ENCODE peak calls at places on chromosomes 7 and 10, in nine cellular contexts. One of them, this sample, is unnamed. For H3K9me3, the result is how much of the 10 kb centered on the place peaks cover.

GRCh38 chr7:121557034-121557892 is 161.2 kb upstream of the FAM3C start:
- DNase-seq in upper lobe of right lung: no peak
- DNase-seq in CD4-positive, alpha-beta memory T cell: no peak
- DNase-seq in HCT116: no peak
- DNase-seq in uterus: no peak
- DNase-seq in adrenal gland: no peak
- DNase-seq in hepatocyte: no peak
- DNase-seq in heart right ventricle: no peak
- DNase-seq in AG04450: no peak
- DNase-seq in this sample: no peak

GRCh38 chr10:103111031-103111917 is 81.8 kb downstream of the NT5C2 start:
- DNase-seq in upper lobe of right lung: no peak
- DNase-seq in adrenal gland: no peak
- DNase-seq in uterus: no peak
- DNase-seq in hepatocyte: no peak
- DNase-seq in heart right ventricle: no peak
- DNase-seq in CD4-positive, alpha-beta memory T cell: no peak
- DNase-seq in AG04450: no peak
- DNase-seq in HCT116: no peak
- DNase-seq in this sample: peak

GRCh38 chr7:95687759-95688343 is 84.5 kb upstream of the DYNC1I1 start:
- DNase-seq in upper lobe of right lung: no peak
- DNase-seq in CD4-positive, alpha-beta memory T cell: no peak
- DNase-seq in uterus: no peak
- DNase-seq in AG04450: no peak
- DNase-seq in heart right ventricle: no peak
- DNase-seq in HCT116: peak
- DNase-seq in hepatocyte: peak
- DNase-seq in adrenal gland: no peak
- DNase-seq in this sample: peak

GRCh38 chr10:79098061-79098460 is 29.3 kb downstream of the ZMIZ1 start:
- DNase-seq in adrenal gland: no peak
- DNase-seq in CD4-positive, alpha-beta memory T cell: no peak
- DNase-seq in HCT116: no peak
- DNase-seq in upper lobe of right lung: no peak
- DNase-seq in heart right ventricle: no peak
- DNase-seq in hepatocyte: no peak
- DNase-seq in uterus: no peak
- DNase-seq in AG04450: no peak
- DNase-seq in this sample: no peak

GRCh38 chr7:3087243-3087642 is 43.6 kb upstream of the CARD11 start:
- DNase-seq in hepatocyte: peak
- DNase-seq in adrenal gland: no peak
- DNase-seq in HCT116: no peak
- DNase-seq in heart right ventricle: no peak
- DNase-seq in AG04450: peak
- DNase-seq in upper lobe of right lung: no peak
- DNase-seq in CD4-positive, alpha-beta memory T cell: no peak
- DNase-seq in uterus: no peak
- DNase-seq in this sample: no peak

GRCh38 chr10:10644317-10645111 is 373.2 kb upstream of the CELF2 start:
- DNase-seq in adrenal gland: no peak
- DNase-seq in heart right ventricle: no peak
- DNase-seq in uterus: no peak
- DNase-seq in HCT116: no peak
- DNase-seq in CD4-positive, alpha-beta memory T cell: no peak
- DNase-seq in upper lobe of right lung: no peak
- DNase-seq in hepatocyte: no peak
- DNase-seq in AG04450: no peak
- DNase-seq in this sample: peak

GRCh38 chr10:58531084-58531695 is 18.5 kb downstream of the BICC1 start:
- DNase-seq in hepatocyte: peak
- DNase-seq in adrenal gland: peak
- DNase-seq in CD4-positive, alpha-beta memory T cell: peak
- DNase-seq in heart right ventricle: no peak
- DNase-seq in HCT116: peak
- DNase-seq in upper lobe of right lung: no peak
- DNase-seq in uterus: no peak
- DNase-seq in AG04450: no peak
- DNase-seq in this sample: peak

GRCh38 chr7:33640732-33641131 is 264.6 kb upstream of the BMPER start:
- DNase-seq in adrenal gland: no peak
- DNase-seq in AG04450: no peak
- DNase-seq in CD4-positive, alpha-beta memory T cell: no peak
- DNase-seq in heart right ventricle: no peak
- DNase-seq in hepatocyte: no peak
- DNase-seq in upper lobe of right lung: no peak
- DNase-seq in HCT116: no peak
- DNase-seq in uterus: no peak
- DNase-seq in this sample: no peak

GRCh38 chr10:61592581-61592980 is 70.1 kb upstream of the CABCOCO1 start:
- DNase-seq in upper lobe of right lung: no peak
- DNase-seq in AG04450: no peak
- DNase-seq in hepatocyte: peak
- DNase-seq in heart right ventricle: no peak
- DNase-seq in HCT116: peak
- DNase-seq in uterus: no peak
- DNase-seq in CD4-positive, alpha-beta memory T cell: no peak
- DNase-seq in adrenal gland: peak
- DNase-seq in this sample: peak

GRCh38 chr10:31353574-31353973 is 34.6 kb downstream of the ZEB1 start:
- DNase-seq in HCT116: peak
- DNase-seq in heart right ventricle: no peak
- DNase-seq in uterus: no peak
- DNase-seq in upper lobe of right lung: no peak
- DNase-seq in adrenal gland: no peak
- DNase-seq in CD4-positive, alpha-beta memory T cell: peak
- DNase-seq in AG04450: no peak
- DNase-seq in hepatocyte: peak
- DNase-seq in this sample: no peak

GRCh38 chr10:50972591-50972990 is 87.2 kb upstream of the A1CF start:
- DNase-seq in adrenal gland: no peak
- DNase-seq in heart right ventricle: no peak
- DNase-seq in uterus: no peak
- DNase-seq in upper lobe of right lung: no peak
- DNase-seq in HCT116: no peak
- DNase-seq in hepatocyte: peak
- DNase-seq in AG04450: no peak
- DNase-seq in CD4-positive, alpha-beta memory T cell: no peak
- DNase-seq in this sample: no peak

GRCh38 chr7:103573479-103574058 is 127.6 kb upstream of the SLC26A5 start:
- DNase-seq in AG04450: no peak
- DNase-seq in CD4-positive, alpha-beta memory T cell: peak
- DNase-seq in hepatocyte: peak
- DNase-seq in HCT116: peak
- DNase-seq in uterus: no peak
- DNase-seq in heart right ventricle: no peak
- DNase-seq in upper lobe of right lung: no peak
- DNase-seq in adrenal gland: no peak
- DNase-seq in this sample: peak

GRCh38 chr10:75401569-75402485 is at the start of gene ZNF503:
- DNase-seq in hepatocyte: peak
- DNase-seq in heart right ventricle: peak
- DNase-seq in upper lobe of right lung: peak
- DNase-seq in AG04450: peak
- DNase-seq in uterus: peak
- DNase-seq in adrenal gland: peak
- DNase-seq in HCT116: peak
- DNase-seq in CD4-positive, alpha-beta memory T cell: no peak
- DNase-seq in this sample: peak

GRCh38 chr7:90347759-90348158 is 1.2 kb downstream of the GTPBP10 start:
- DNase-seq in HCT116: no peak
- DNase-seq in CD4-positive, alpha-beta memory T cell: no peak
- DNase-seq in uterus: no peak
- DNase-seq in adrenal gland: no peak
- DNase-seq in hepatocyte: no peak
- DNase-seq in heart right ventricle: no peak
- DNase-seq in upper lobe of right lung: no peak
- DNase-seq in AG04450: no peak
- DNase-seq in this sample: no peak

GRCh38 chr10:130484912-130485180 is 348.7 kb downstream of the GLRX3 start:
- DNase-seq in hepatocyte: no peak
- DNase-seq in CD4-positive, alpha-beta memory T cell: no peak
- DNase-seq in upper lobe of right lung: no peak
- DNase-seq in uterus: no peak
- DNase-seq in HCT116: no peak
- DNase-seq in heart right ventricle: no peak
- DNase-seq in AG04450: no peak
- DNase-seq in adrenal gland: no peak
- DNase-seq in this sample: no peak
- H3K9me3 ChIP-seq in hepatocyte: under half
- H3K9me3 ChIP-seq in CD4-positive, alpha-beta memory T cell: under half
- H3K9me3 ChIP-seq in upper lobe of right lung: under half
- H3K9me3 ChIP-seq in uterus: under half
- H3K9me3 ChIP-seq in HCT116: under half
- H3K9me3 ChIP-seq in heart right ventricle: under half
- H3K9me3 ChIP-seq in AG04450: half or more
- H3K9me3 ChIP-seq in adrenal gland: under half
- H3K9me3 ChIP-seq in this sample: under half

GRCh38 chr7:158002486-158003080 is 585.0 kb downstream of the PTPRN2 start:
- DNase-seq in uterus: no peak
- DNase-seq in CD4-positive, alpha-beta memory T cell: no peak
- DNase-seq in adrenal gland: no peak
- DNase-seq in AG04450: no peak
- DNase-seq in HCT116: no peak
- DNase-seq in hepatocyte: no peak
- DNase-seq in upper lobe of right lung: no peak
- DNase-seq in heart right ventricle: no peak
- DNase-seq in this sample: no peak
- H3K27ac ChIP-seq in uterus: no peak
- H3K27ac ChIP-seq in CD4-positive, alpha-beta memory T cell: no peak
- H3K27ac ChIP-seq in adrenal gland: no peak
- H3K27ac ChIP-seq in AG04450: no peak
- H3K27ac ChIP-seq in HCT116: no peak
- H3K27ac ChIP-seq in hepatocyte: no peak
- H3K27ac ChIP-seq in upper lobe of right lung: no peak
- H3K27ac ChIP-seq in heart right ventricle: no peak
- H3K27ac ChIP-seq in this sample: no peak

GRCh38 chr7:150520145-150520544 is 5.5 kb downstream of the GIMAP7 start:
- DNase-seq in adrenal gland: no peak
- DNase-seq in hepatocyte: no peak
- DNase-seq in heart right ventricle: no peak
- DNase-seq in CD4-positive, alpha-beta memory T cell: no peak
- DNase-seq in uterus: no peak
- DNase-seq in upper lobe of right lung: no peak
- DNase-seq in AG04450: no peak
- DNase-seq in HCT116: no peak
- DNase-seq in this sample: no peak

GRCh38 chr7:150519310-150519709 is 4.6 kb downstream of the GIMAP7 start:
- DNase-seq in AG04450: no peak
- DNase-seq in hepatocyte: no peak
- DNase-seq in uterus: no peak
- DNase-seq in HCT116: no peak
- DNase-seq in heart right ventricle: no peak
- DNase-seq in CD4-positive, alpha-beta memory T cell: no peak
- DNase-seq in adrenal gland: no peak
- DNase-seq in upper lobe of right lung: no peak
- DNase-seq in this sample: no peak

GRCh38 chr7:150524018-150524417 is 9.3 kb downstream of the GIMAP7 start:
- DNase-seq in hepatocyte: no peak
- DNase-seq in CD4-positive, alpha-beta memory T cell: no peak
- DNase-seq in HCT116: no peak
- DNase-seq in adrenal gland: no peak
- DNase-seq in heart right ventricle: no peak
- DNase-seq in upper lobe of right lung: no peak
- DNase-seq in uterus: no peak
- DNase-seq in AG04450: no peak
- DNase-seq in this sample: no peak
- H3K4me3 ChIP-seq in hepatocyte: no peak
- H3K4me3 ChIP-seq in CD4-positive, alpha-beta memory T cell: no peak
- H3K4me3 ChIP-seq in HCT116: no peak
- H3K4me3 ChIP-seq in adrenal gland: no peak
- H3K4me3 ChIP-seq in heart right ventricle: no peak
- H3K4me3 ChIP-seq in upper lobe of right lung: no peak
- H3K4me3 ChIP-seq in uterus: no peak
- H3K4me3 ChIP-seq in AG04450: no peak
- H3K4me3 ChIP-seq in this sample: no peak

GRCh38 chr7:72268826-72269225 is 143.3 kb downstream of the CALN1 start:
- DNase-seq in upper lobe of right lung: no peak
- DNase-seq in hepatocyte: no peak
- DNase-seq in uterus: no peak
- DNase-seq in AG04450: no peak
- DNase-seq in CD4-positive, alpha-beta memory T cell: no peak
- DNase-seq in HCT116: no peak
- DNase-seq in adrenal gland: peak
- DNase-seq in heart right ventricle: no peak
- DNase-seq in this sample: no peak
- H3K9me3 ChIP-seq in upper lobe of right lung: under half
- H3K9me3 ChIP-seq in hepatocyte: under half
- H3K9me3 ChIP-seq in uterus: under half
- H3K9me3 ChIP-seq in AG04450: under half
- H3K9me3 ChIP-seq in CD4-positive, alpha-beta memory T cell: under half
- H3K9me3 ChIP-seq in HCT116: under half
- H3K9me3 ChIP-seq in adrenal gland: under half
- H3K9me3 ChIP-seq in heart right ventricle: under half
- H3K9me3 ChIP-seq in this sample: under half

DNA sequence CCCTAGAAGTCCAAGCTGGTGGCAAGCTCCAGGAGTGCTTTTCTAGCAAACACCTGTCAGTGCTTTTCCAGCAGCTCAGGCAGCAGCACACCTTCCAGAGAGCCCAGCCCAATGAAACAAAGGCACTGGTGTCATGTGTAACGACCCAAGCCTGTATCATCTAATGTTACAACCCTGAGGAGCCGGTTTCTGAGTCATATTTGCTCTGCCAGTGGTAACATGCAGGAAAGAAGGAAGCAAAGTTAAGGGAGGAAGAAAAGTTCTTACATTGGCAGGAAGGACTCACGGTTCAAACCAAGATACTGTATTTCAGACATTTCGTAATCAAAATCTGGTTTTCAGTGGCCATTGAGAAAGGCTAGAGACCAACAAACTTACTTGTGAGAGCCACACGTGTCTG is at the start of gene ANKRD22:
- DNase-seq in hepatocyte: peak
- DNase-seq in adrenal gland: peak
- DNase-seq in CD4-positive, alpha-beta memory T cell: no peak
- DNase-seq in HCT116: peak
- DNase-seq in upper lobe of right lung: no peak
- DNase-seq in heart right ventricle: no peak
- DNase-seq in uterus: no peak
- DNase-seq in AG04450: no peak
- DNase-seq in this sample: peak
- H3K27ac ChIP-seq in hepatocyte: peak
- H3K27ac ChIP-seq in adrenal gland: no peak
- H3K27ac ChIP-seq in CD4-positive, alpha-beta memory T cell: no peak
- H3K27ac ChIP-seq in HCT116: no peak
- H3K27ac ChIP-seq in upper lobe of right lung: peak
- H3K27ac ChIP-seq in heart right ventricle: no peak
- H3K27ac ChIP-seq in uterus: no peak
- H3K27ac ChIP-seq in AG04450: no peak
- H3K27ac ChIP-seq in this sample: no peak

DNA sequence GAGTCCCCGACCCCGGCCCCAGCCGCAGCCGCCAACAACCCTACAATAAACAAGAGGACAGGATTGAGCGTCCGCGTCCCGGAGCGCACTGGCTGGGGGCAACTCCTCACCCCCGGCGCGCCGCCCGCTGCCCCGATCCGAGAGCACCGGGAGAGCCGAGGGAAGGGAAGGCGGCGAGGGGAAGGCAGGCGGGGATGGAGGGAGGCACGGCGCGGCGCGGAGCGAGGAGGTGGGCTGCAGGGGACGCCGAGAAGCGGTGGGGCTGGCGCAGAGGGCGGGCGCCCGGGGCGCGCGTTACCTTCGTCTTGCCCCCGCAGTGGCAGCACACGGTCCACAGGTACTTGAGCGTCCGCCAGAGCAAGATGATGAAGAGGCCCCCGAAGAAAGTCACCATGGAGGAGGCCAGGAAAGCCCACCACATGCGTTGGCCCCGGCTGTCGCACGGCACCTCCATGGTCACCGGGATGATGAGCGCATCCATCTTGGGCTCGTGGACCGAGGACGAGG is 588 bp downstream of the KCNMA1 start:
- DNase-seq in adrenal gland: no peak
- DNase-seq in heart right ventricle: no peak
- DNase-seq in CD4-positive, alpha-beta memory T cell: no peak
- DNase-seq in HCT116: no peak
- DNase-seq in hepatocyte: no peak
- DNase-seq in AG04450: no peak
- DNase-seq in uterus: no peak
- DNase-seq in upper lobe of right lung: no peak
- DNase-seq in this sample: no peak
- H3K4me3 ChIP-seq in adrenal gland: no peak
- H3K4me3 ChIP-seq in heart right ventricle: peak
- H3K4me3 ChIP-seq in CD4-positive, alpha-beta memory T cell: no peak
- H3K4me3 ChIP-seq in HCT116: no peak
- H3K4me3 ChIP-seq in hepatocyte: peak
- H3K4me3 ChIP-seq in AG04450: peak
- H3K4me3 ChIP-seq in uterus: peak
- H3K4me3 ChIP-seq in upper lobe of right lung: peak
- H3K4me3 ChIP-seq in this sample: no peak

This sample was measured in SJCRH30.